ENCODE peak calls at places on chromosome 1, in nine cellular contexts. F, R, P, U, A, Z, O, E and D are unnamed samples.

GRCh38 chr1:229410692-229411433 is 23.0 kb downstream of the ACTA1 start:
- DNase-seq in F (peak; percentile 46), R (peak; percentile 58), P (peak; percentile 68), U (peak; percentile 71), A (peak; percentile 82), Z (no peak), O (peak; percentile 89), E (peak; percentile 36), D (peak; percentile 93)

GRCh38 chr1:231420959-231421615 is 1.0 kb downstream of the EGLN1 start:
- DNase-seq in F (peak; percentile 51), R (peak; percentile 75), P (peak; percentile 57), U (peak; percentile 52), A (peak; percentile 48), Z (peak; percentile 75), O (peak; percentile 80), E (peak; percentile 60), D (peak; percentile 50)

GRCh38 chr1:156892190-156893047 is 1.1 kb upstream of the PEAR1 start:
- DNase-seq in F (peak; percentile 92), R (peak; percentile 94), P (peak; percentile 95), U (peak; percentile 91), A (peak; percentile 94), Z (peak; percentile 71), O (peak; percentile 98), E (peak; percentile 67), D (peak; percentile 82)

GRCh38 chr1:174243451-174244000 is 84.2 kb downstream of the RABGAP1L start:
- DNase-seq in F (no peak), R (no peak), P (no peak), U (no peak), A (no peak), Z (no peak), O (no peak), E (peak; percentile 37), D (no peak)

GRCh38 chr1:65260851-65261473 is 48.4 kb upstream of the DNAJC6 start:
- DNase-seq in F (no peak), R (no peak), P (no peak), U (no peak), A (no peak), Z (no peak), O (no peak), E (peak; percentile 50), D (peak; percentile 6)

GRCh38 chr1:43348343-43348808 is 10.4 kb upstream of the CDC20 start:
- DNase-seq in F (no peak), R (no peak), P (no peak), U (no peak), A (no peak), Z (no peak), O (no peak), E (no peak), D (no peak)

GRCh38 chr1:112558634-112559033 is 49.9 kb downstream of the WNT2B start:
- DNase-seq in F (no peak), R (no peak), P (no peak), U (no peak), A (no peak), Z (no peak), O (no peak), E (no peak), D (no peak)

GRCh38 chr1:233421293-233421692 is 93.8 kb downstream of the MAP3K21 start:
- DNase-seq in F (no peak), R (no peak), P (no peak), U (no peak), A (no peak), Z (no peak), O (no peak), E (no peak), D (no peak)

GRCh38 chr1:159214149-159214760 is 9.6 kb downstream of the ACKR1 start:
- DNase-seq in F (peak; percentile 20), R (peak; percentile 62), P (no peak), U (peak; percentile 35), A (peak; percentile 67), Z (peak; percentile 45), O (no peak), E (peak; percentile 7), D (peak; percentile 60)

GRCh38 chr1:63691672-63692425 is 82.0 kb upstream of the ROR1 start:
- DNase-seq in F (peak; percentile 62), R (peak; percentile 83), P (no peak), U (peak; percentile 63), A (peak; percentile 78), Z (peak; percentile 68), O (no peak), E (peak; percentile 79), D (peak; percentile 62)

GRCh38 chr1:23718482-23718881 is 24.8 kb upstream of the ELOA start:
- DNase-seq in F (no peak), R (peak; percentile 43), P (no peak), U (no peak), A (no peak), Z (peak; percentile 56), O (no peak), E (no peak), D (peak; percentile 47)

GRCh38 chr1:241799414-241799813 is 48.6 kb upstream of the EXO1 start:
- DNase-seq in F (no peak), R (no peak), P (no peak), U (no peak), A (no peak), Z (no peak), O (no peak), E (no peak), D (no peak)

GRCh38 chr1:23657659-23658275 is 33.8 kb upstream of the RPL11 start:
- DNase-seq in F (peak; percentile 49), R (peak; percentile 81), P (peak; percentile 51), U (peak; percentile 54), A (peak; percentile 50), Z (peak; percentile 80), O (peak; percentile 83), E (no peak), D (peak; percentile 76)

GRCh38 chr1:226566234-226566633 is 17.7 kb downstream of the STUM start:
- DNase-seq in F (no peak), R (no peak), P (no peak), U (no peak), A (no peak), Z (no peak), O (no peak), E (no peak), D (no peak)

GRCh38 chr1:169484683-169485426 is 889 bp downstream of the SLC19A2 start:
- DNase-seq in F (peak; percentile 57), R (peak; percentile 51), P (peak; percentile 31), U (peak; percentile 63), A (peak; percentile 66), Z (peak; percentile 50), O (peak; percentile 77), E (peak; percentile 69), D (peak; percentile 32)

GRCh38 chr1:10832703-10833102 is 36.3 kb upstream of the CASZ1 start:
- DNase-seq in F (no peak), R (no peak), P (no peak), U (no peak), A (no peak), Z (no peak), O (peak; percentile 7), E (no peak), D (no peak)

DNA sequence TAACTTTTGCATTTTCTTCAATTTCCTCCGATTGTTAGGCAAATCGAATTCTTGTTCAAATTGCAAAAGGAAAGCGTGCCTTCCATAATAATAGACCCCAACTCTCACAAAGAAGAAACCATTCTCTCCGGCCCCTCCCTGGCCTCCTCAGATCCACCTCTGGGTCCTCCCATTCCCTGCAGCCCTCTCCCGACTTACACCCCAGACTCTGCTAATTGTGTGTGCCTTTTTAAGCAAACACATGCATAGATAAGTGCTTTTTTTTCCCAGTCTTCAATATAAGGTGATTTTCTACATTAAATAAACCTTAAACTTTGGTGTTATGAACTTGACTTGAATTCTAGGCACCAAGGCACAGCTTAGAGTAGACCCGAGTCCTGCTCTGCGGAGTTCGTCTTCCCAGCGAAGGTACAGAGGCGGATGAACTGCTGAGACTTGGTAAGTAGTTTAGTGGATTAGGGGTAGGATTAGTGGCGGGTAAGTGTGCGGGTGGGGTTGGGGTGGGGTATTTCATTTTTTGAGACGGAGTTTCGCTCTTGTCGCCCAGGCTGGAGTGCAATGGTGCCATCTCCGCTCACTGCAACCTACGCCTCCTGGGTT is 1.5 kb downstream of the L1TD1 start:
- DNase-seq in F (no peak), R (no peak), P (no peak), U (no peak), A (no peak), Z (no peak), O (no peak), E (no peak), D (no peak)
- H3K27ac ChIP-seq in F (peak overlapping the region; percentile 62), R (no peak overlapping the region), P (no peak overlapping the region), U (no peak overlapping the region), A (no peak overlapping the region), Z (no peak overlapping the region), O (no peak overlapping the region), E (no peak overlapping the region), D (no peak overlapping the region)

GRCh38 chr1:88695781-88696180 is 11.7 kb downstream of the PKN2 start:
- DNase-seq in F (no peak), R (no peak), P (no peak), U (no peak), A (no peak), Z (no peak), O (no peak), E (peak; percentile 45), D (no peak)
- H3K9me3 ChIP-seq in F (no peaks in the 10 kb centered on the region), R (no peaks in the 10 kb centered on the region), P (no peaks in the 10 kb centered on the region), U (no peaks in the 10 kb centered on the region), A (no peaks in the 10 kb centered on the region), Z (no peaks in the 10 kb centered on the region), O (no peaks in the 10 kb centered on the region), E (no peaks in the 10 kb centered on the region), D (no peaks in the 10 kb centered on the region)

GRCh38 chr1:150973826-150974579 is 632 bp downstream of the CERS2 start:
- DNase-seq in F (peak; percentile 56), R (peak; percentile 62), P (peak; percentile 51), U (peak; percentile 48), A (peak; percentile 44), Z (peak; percentile 71), O (peak; percentile 80), E (no peak), D (peak; percentile 32)
- H3K4me1 ChIP-seq in F (peaks cover 54% of the 10 kb centered on the region), R (peaks cover 39% of the 10 kb centered on the region), P (peaks cover 78% of the 10 kb centered on the region), U (peaks cover 74% of the 10 kb centered on the region), A (peaks cover 38% of the 10 kb centered on the region), Z (peaks cover 38% of the 10 kb centered on the region), O (peaks cover 24% of the 10 kb centered on the region), E (peaks cover 41% of the 10 kb centered on the region), D (peaks cover 25% of the 10 kb centered on the region)

GRCh38 chr1:81410919-81411318 is 389.8 kb upstream of the ADGRL2 start:
- DNase-seq in F (no peak), R (no peak), P (no peak), U (no peak), A (no peak), Z (no peak), O (no peak), E (no peak), D (no peak)

GRCh38 chr1:81409262-81409661 is 391.5 kb upstream of the ADGRL2 start:
- DNase-seq in F (no peak), R (no peak), P (no peak), U (no peak), A (no peak), Z (no peak), O (no peak), E (no peak), D (no peak)

GRCh38 chr1:81408404-81408803 is 392.3 kb upstream of the ADGRL2 start:
- DNase-seq in F (no peak), R (no peak), P (no peak), U (no peak), A (no peak), Z (no peak), O (no peak), E (no peak), D (no peak)

GRCh38 chr1:81409875-81410274 is 390.9 kb upstream of the ADGRL2 start:
- DNase-seq in F (no peak), R (no peak), P (no peak), U (no peak), A (no peak), Z (no peak), O (no peak), E (no peak), D (no peak)

GRCh38 chr1:81410351-81410750 is 390.4 kb upstream of the ADGRL2 start:
- DNase-seq in F (no peak), R (no peak), P (no peak), U (no peak), A (no peak), Z (no peak), O (no peak), E (no peak), D (no peak)
- H3K27ac ChIP-seq in F (no peak overlapping the region), R (no peak overlapping the region), P (peak overlapping the region; percentile 54), U (no peak overlapping the region), A (no peak overlapping the region), Z (no peak overlapping the region), O (peak overlapping the region; percentile 80), E (no peak overlapping the region), D (no peak overlapping the region)